ENCODE peak calls at places on chromosome 4, in six cellular contexts. Y, G, H, M, P and Z are unnamed samples.

GRCh38 chr4:152693875-152694274 is 14.1 kb upstream of the TMEM154 start:
- DNase-seq in Y (no peak), G (no peak), H (no peak), M (no peak), P (no peak), Z (no peak)

GRCh38 chr4:12409507-12410190 is 981.0 kb upstream of the HS3ST1 start:
- DNase-seq in Y (no peak), G (peak), H (no peak), M (no peak), P (peak), Z (no peak)

GRCh38 chr4:2663275-2663674 is 92.9 kb downstream of the TNIP2 start:
- DNase-seq in Y (no peak), G (peak), H (no peak), M (no peak), P (peak), Z (no peak)

GRCh38 chr4:100497729-100498250 is 20.0 kb downstream of the EMCN start:
- DNase-seq in Y (no peak), G (no peak), H (no peak), M (no peak), P (no peak), Z (no peak)

GRCh38 chr4:88975925-88976511 is 81.0 kb downstream of the FAM13A start:
- DNase-seq in Y (no peak), G (peak), H (no peak), M (no peak), P (no peak), Z (no peak)

GRCh38 chr4:85478576-85478975 is 3.6 kb downstream of the ARHGAP24 start:
- DNase-seq in Y (no peak), G (peak), H (no peak), M (no peak), P (peak), Z (no peak)

GRCh38 chr4:54493862-54494261 is 163.9 kb upstream of the KIT start:
- DNase-seq in Y (no peak), G (no peak), H (no peak), M (no peak), P (no peak), Z (no peak)

GRCh38 chr4:40238700-40239548 is 42.1 kb downstream of the RHOH start:
- DNase-seq in Y (no peak), G (no peak), H (no peak), M (no peak), P (peak), Z (no peak)

GRCh38 chr4:119679251-119679650 is 50.6 kb upstream of the PDE5A start:
- DNase-seq in Y (no peak), G (no peak), H (no peak), M (no peak), P (no peak), Z (no peak)

GRCh38 chr4:89838005-89838404 is 1.0 kb upstream of the SNCA start:
- DNase-seq in Y (no peak), G (no peak), H (no peak), M (no peak), P (peak), Z (no peak)

GRCh38 chr4:186845137-186845842 is 121.6 kb upstream of the FAT1 start:
- DNase-seq in Y (no peak), G (peak), H (peak), M (peak), P (peak), Z (no peak)

GRCh38 chr4:4347585-4347984 is 39.3 kb upstream of the NSG1 start:
- DNase-seq in Y (no peak), G (no peak), H (no peak), M (no peak), P (no peak), Z (no peak)

GRCh38 chr4:54746228-54746627 is 88.5 kb downstream of the KIT start:
- DNase-seq in Y (no peak), G (peak), H (no peak), M (no peak), P (no peak), Z (no peak)

GRCh38 chr4:107956011-107956410 is 24.7 kb downstream of the CYP2U1 start:
- DNase-seq in Y (no peak), G (no peak), H (no peak), M (no peak), P (no peak), Z (no peak)

GRCh38 chr4:86482851-86483490 is 111.1 kb upstream of the PTPN13 start:
- DNase-seq in Y (no peak), G (no peak), H (no peak), M (no peak), P (no peak), Z (no peak)

GRCh38 chr4:182222766-182223165 is 20.4 kb upstream of the TENM3 start:
- DNase-seq in Y (no peak), G (no peak), H (no peak), M (no peak), P (no peak), Z (no peak)

GRCh38 chr4:110639207-110640092 is 16.6 kb upstream of the PITX2 start:
- DNase-seq in Y (no peak), G (peak), H (no peak), M (no peak), P (no peak), Z (no peak)

GRCh38 chr4:125728568-125728967 is 413.8 kb downstream of the FAT4 start:
- DNase-seq in Y (no peak), G (peak), H (no peak), M (no peak), P (peak), Z (no peak)

GRCh38 chr4:54589586-54589985 is 68.2 kb upstream of the KIT start:
- DNase-seq in Y (no peak), G (no peak), H (no peak), M (no peak), P (no peak), Z (no peak)

GRCh38 chr4:150164055-150164454 is 85.8 kb downstream of the DCLK2 start:
- DNase-seq in Y (no peak), G (no peak), H (no peak), M (no peak), P (no peak), Z (no peak)
- TF ChIP-seq CTCF in Y (no peak), G (no peak), H (no peak), M (no peak), P (no peak), Z (no peak)

DNA sequence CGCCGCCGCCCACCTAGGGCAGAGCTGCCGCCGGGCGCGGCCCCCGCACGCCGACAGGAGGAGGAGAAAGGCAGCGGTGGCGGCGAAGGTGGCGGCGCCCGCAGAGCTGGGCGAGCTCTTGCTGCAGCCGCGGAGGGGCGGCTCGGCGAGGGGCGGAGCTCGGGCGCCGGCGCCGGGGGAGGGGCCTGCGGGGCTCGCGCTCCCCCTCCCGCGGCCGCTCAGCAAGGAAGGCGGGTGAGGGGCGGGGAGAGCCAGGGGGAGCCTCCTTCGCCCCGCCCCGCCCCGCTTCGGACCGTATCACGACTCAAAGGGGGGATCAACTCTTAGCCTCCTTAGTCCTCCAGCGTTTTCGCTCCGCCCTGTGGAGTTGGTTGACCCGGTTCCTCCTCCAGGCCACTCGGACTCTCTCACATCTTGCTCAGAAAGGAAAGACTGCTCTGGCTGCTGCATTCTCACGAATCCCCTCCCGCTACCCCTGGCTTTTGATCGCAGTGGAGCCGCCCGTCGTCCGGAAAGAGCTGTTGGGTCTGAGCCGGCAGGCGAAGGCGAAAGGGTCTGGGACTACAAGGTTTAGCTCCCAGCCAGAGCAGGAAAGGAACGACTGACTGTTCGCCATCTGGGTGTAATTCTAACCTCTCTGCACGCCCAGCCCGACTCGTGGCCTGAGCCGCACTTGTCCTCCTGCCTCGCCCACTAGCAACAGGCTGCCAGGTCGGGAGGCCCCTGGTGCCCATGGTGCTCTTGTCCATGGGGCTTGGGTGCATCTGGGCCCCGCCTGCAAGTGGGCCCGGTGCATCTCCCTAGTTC is at the start of gene ATP8A1:
- DNase-seq in Y (peak), G (peak), H (peak), M (peak), P (peak), Z (peak)
- TF ChIP-seq CTCF in Y (no peak), G (no peak), H (peak), M (no peak), P (no peak), Z (no peak)

DNA sequence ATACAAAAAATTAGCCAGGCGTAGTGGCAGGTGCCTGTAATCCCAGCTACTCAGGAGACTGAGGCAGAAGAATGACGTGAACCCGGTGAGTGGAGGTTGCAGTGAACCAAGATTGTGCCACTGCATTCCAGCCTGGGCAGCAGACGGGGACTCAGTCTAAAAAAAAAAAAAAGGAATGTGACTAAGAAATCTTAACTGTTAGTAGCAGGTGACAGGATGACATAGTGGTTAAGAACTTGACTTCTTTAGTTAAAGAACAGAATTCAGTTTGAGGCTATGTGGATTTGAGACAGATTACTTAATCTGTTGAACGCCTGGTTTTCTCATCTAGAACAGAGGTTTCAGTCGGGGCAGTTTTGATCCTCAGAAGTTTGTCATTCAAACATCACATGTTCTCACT is 3.2 kb downstream of the TRMT44 start:
- DNase-seq in Y (no peak), G (no peak), H (no peak), M (no peak), P (no peak), Z (no peak)
- TF ChIP-seq CTCF in Y (no peak), G (no peak), H (no peak), M (no peak), P (no peak), Z (no peak)

GRCh38 chr4:169791064-169791463 is 33.3 kb upstream of the HPF1 start:
- DNase-seq in Y (no peak), G (no peak), H (no peak), M (no peak), P (no peak), Z (no peak)

GRCh38 chr4:169795585-169795984 is 37.8 kb upstream of the HPF1 start:
- DNase-seq in Y (no peak), G (no peak), H (no peak), M (no peak), P (peak), Z (no peak)

GRCh38 chr4:169791527-169792156 is 33.9 kb upstream of the HPF1 start:
- DNase-seq in Y (no peak), G (peak), H (no peak), M (peak), P (peak), Z (peak)
- TF ChIP-seq CTCF in Y (peak), G (peak), H (peak), M (peak), P (peak), Z (peak)

GRCh38 chr4:76611164-76611563 is 176.1 kb downstream of the SHROOM3 start:
- DNase-seq in Y (no peak), G (peak), H (no peak), M (no peak), P (peak), Z (no peak)
- TF ChIP-seq CTCF in Y (no peak), G (no peak), H (no peak), M (no peak), P (no peak), Z (no peak)

GRCh38 chr4:146648384-146648783 is 9.7 kb downstream of the POU4F2 start:
- DNase-seq in Y (no peak), G (no peak), H (no peak), M (no peak), P (no peak), Z (no peak)
- TF ChIP-seq CTCF in Y (no peak), G (no peak), H (no peak), M (no peak), P (no peak), Z (no peak)

DNA sequence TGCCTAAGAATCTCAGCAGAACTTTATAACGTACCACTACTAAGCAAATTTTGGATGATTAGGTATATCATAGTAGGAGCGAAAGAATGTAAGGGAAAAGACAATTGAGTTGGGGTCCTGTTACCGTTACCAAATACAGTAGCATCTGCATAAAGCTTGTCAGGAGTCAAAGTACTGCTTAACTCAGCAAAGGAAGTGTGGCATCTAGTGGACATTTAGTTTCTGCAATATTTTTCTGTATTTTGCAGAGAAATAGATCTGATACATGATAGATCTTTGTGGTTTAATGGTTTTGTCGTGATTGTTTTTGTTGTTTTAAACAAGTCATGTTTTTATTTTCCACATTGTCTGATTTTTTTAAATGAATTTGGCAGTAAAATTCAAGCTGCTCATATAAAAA is 81.0 kb upstream of the SMARCAD1 start:
- DNase-seq in Y (no peak), G (no peak), H (no peak), M (no peak), P (no peak), Z (no peak)
- TF ChIP-seq CTCF in Y (no peak), G (peak), H (no peak), M (no peak), P (peak), Z (no peak)

DNA sequence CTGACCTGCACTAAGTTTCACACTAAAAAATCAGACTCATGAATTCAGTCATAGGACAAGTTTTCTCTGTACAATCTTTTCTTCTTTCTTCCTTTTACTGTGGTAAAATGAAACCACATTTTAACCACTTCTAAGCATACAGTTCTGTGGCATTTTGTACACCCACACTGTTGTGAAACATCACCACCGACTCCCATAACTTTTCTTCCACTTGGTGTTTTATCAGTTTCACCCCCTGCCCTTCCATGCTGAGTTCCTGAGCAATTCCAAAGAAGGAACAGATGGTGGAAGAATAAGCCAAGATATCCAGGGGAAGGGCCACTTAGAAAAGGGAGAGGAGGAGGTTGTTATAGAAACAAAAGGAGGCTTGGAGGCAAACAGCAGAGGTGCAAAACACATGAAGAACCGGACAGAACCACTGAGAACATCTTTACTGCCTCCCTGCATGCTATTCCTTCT is 22.6 kb downstream of the SLC25A4 start:
- DNase-seq in Y (no peak), G (peak), H (no peak), M (no peak), P (peak), Z (no peak)
- TF ChIP-seq CTCF in Y (no peak), G (no peak), H (no peak), M (no peak), P (no peak), Z (no peak)

DNA sequence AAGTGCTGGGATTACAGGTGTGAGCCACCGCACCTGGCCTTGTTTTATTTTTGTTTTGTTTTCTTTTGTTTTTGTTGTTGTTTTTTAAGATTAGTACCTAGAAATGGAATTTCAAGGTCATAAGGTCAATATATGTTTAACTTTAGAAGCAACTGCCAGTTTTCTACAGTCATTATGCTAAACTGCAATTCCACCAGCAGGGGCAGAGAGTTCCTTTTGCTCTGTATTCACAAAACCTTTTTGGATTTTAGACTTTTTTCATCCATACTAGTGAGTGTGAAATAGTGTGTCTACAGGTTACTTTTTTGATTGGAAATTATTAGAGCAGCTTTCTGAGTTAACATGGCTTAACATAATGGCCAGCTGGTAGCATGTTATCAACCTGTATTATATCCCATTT is 580.6 kb downstream of the TRIML1 start:
- DNase-seq in Y (no peak), G (no peak), H (no peak), M (no peak), P (no peak), Z (no peak)
- TF ChIP-seq CTCF in Y (no peak), G (peak), H (no peak), M (no peak), P (no peak), Z (peak)